ENCODE peak calls at places on chromosomes 6 and 20, in ten cellular contexts. One of them, this sample, is unnamed.

GRCh38 chr20:14879020-14879697 is 541.7 kb upstream of the FLRT3 start:
- DNase-seq in HCT116: peak
- DNase-seq in K562: no peak
- DNase-seq in PC-3: peak
- DNase-seq in neural progenitor cell: no peak
- DNase-seq in epithelial cell of esophagus: peak
- DNase-seq in CD8-positive, alpha-beta T cell: no peak
- DNase-seq in AG04449: peak
- DNase-seq in psoas muscle: no peak
- DNase-seq in upper lobe of right lung: no peak
- DNase-seq in this sample: peak

GRCh38 chr6:152531659-152532058 is 105.5 kb downstream of the SYNE1 start:
- DNase-seq in AG04449: no peak
- DNase-seq in PC-3: no peak
- DNase-seq in epithelial cell of esophagus: no peak
- DNase-seq in psoas muscle: no peak
- DNase-seq in upper lobe of right lung: no peak
- DNase-seq in HCT116: no peak
- DNase-seq in CD8-positive, alpha-beta T cell: no peak
- DNase-seq in K562: no peak
- DNase-seq in neural progenitor cell: no peak
- DNase-seq in this sample: no peak

GRCh38 chr20:57474816-57475215 is 50.1 kb downstream of the CTCFL start:
- DNase-seq in HCT116: no peak
- DNase-seq in PC-3: no peak
- DNase-seq in neural progenitor cell: no peak
- DNase-seq in AG04449: no peak
- DNase-seq in CD8-positive, alpha-beta T cell: no peak
- DNase-seq in upper lobe of right lung: peak
- DNase-seq in psoas muscle: no peak
- DNase-seq in K562: no peak
- DNase-seq in epithelial cell of esophagus: no peak
- DNase-seq in this sample: no peak

GRCh38 chr6:124470803-124471202 is 491.4 kb upstream of the RNF217 start:
- DNase-seq in epithelial cell of esophagus: no peak
- DNase-seq in psoas muscle: no peak
- DNase-seq in K562: no peak
- DNase-seq in HCT116: no peak
- DNase-seq in PC-3: no peak
- DNase-seq in neural progenitor cell: no peak
- DNase-seq in upper lobe of right lung: no peak
- DNase-seq in AG04449: no peak
- DNase-seq in CD8-positive, alpha-beta T cell: no peak
- DNase-seq in this sample: no peak

GRCh38 chr6:41594326-41594725 is 43.9 kb upstream of the MDFI start:
- DNase-seq in CD8-positive, alpha-beta T cell: no peak
- DNase-seq in psoas muscle: no peak
- DNase-seq in PC-3: no peak
- DNase-seq in K562: no peak
- DNase-seq in HCT116: no peak
- DNase-seq in AG04449: no peak
- DNase-seq in neural progenitor cell: no peak
- DNase-seq in epithelial cell of esophagus: no peak
- DNase-seq in upper lobe of right lung: no peak
- DNase-seq in this sample: no peak

GRCh38 chr6:301526-301925 is 9.2 kb downstream of the DUSP22 start:
- DNase-seq in upper lobe of right lung: no peak
- DNase-seq in AG04449: no peak
- DNase-seq in HCT116: no peak
- DNase-seq in epithelial cell of esophagus: no peak
- DNase-seq in psoas muscle: no peak
- DNase-seq in CD8-positive, alpha-beta T cell: no peak
- DNase-seq in PC-3: no peak
- DNase-seq in K562: no peak
- DNase-seq in neural progenitor cell: no peak
- DNase-seq in this sample: no peak

GRCh38 chr6:81997091-81997926 is 244.8 kb upstream of the TENT5A start:
- DNase-seq in K562: no peak
- DNase-seq in psoas muscle: no peak
- DNase-seq in neural progenitor cell: no peak
- DNase-seq in AG04449: peak
- DNase-seq in CD8-positive, alpha-beta T cell: no peak
- DNase-seq in upper lobe of right lung: no peak
- DNase-seq in PC-3: peak
- DNase-seq in HCT116: no peak
- DNase-seq in epithelial cell of esophagus: peak
- DNase-seq in this sample: peak

GRCh38 chr20:62856931-62857619 is 4.5 kb downstream of the TCFL5 start:
- DNase-seq in neural progenitor cell: no peak
- DNase-seq in CD8-positive, alpha-beta T cell: no peak
- DNase-seq in PC-3: peak
- DNase-seq in HCT116: no peak
- DNase-seq in AG04449: no peak
- DNase-seq in K562: no peak
- DNase-seq in upper lobe of right lung: no peak
- DNase-seq in epithelial cell of esophagus: peak
- DNase-seq in psoas muscle: no peak
- DNase-seq in this sample: no peak

GRCh38 chr6:4575724-4576123 is 200.5 kb upstream of the CDYL start:
- DNase-seq in psoas muscle: no peak
- DNase-seq in K562: no peak
- DNase-seq in CD8-positive, alpha-beta T cell: no peak
- DNase-seq in PC-3: no peak
- DNase-seq in AG04449: no peak
- DNase-seq in neural progenitor cell: peak
- DNase-seq in upper lobe of right lung: no peak
- DNase-seq in epithelial cell of esophagus: no peak
- DNase-seq in HCT116: no peak
- DNase-seq in this sample: peak

GRCh38 chr6:138559153-138559552 is 59.9 kb upstream of the NHSL1 start:
- DNase-seq in AG04449: no peak
- DNase-seq in epithelial cell of esophagus: no peak
- DNase-seq in K562: no peak
- DNase-seq in PC-3: no peak
- DNase-seq in CD8-positive, alpha-beta T cell: no peak
- DNase-seq in psoas muscle: no peak
- DNase-seq in HCT116: no peak
- DNase-seq in neural progenitor cell: no peak
- DNase-seq in upper lobe of right lung: no peak
- DNase-seq in this sample: no peak

GRCh38 chr6:144776031-144776819 is 491.1 kb downstream of the UTRN start:
- DNase-seq in AG04449: no peak
- DNase-seq in PC-3: no peak
- DNase-seq in epithelial cell of esophagus: no peak
- DNase-seq in psoas muscle: no peak
- DNase-seq in neural progenitor cell: no peak
- DNase-seq in HCT116: no peak
- DNase-seq in CD8-positive, alpha-beta T cell: no peak
- DNase-seq in upper lobe of right lung: no peak
- DNase-seq in K562: no peak
- DNase-seq in this sample: no peak

GRCh38 chr6:78513856-78514255 is 353.5 kb upstream of the IRAK1BP1 start:
- DNase-seq in epithelial cell of esophagus: peak
- DNase-seq in psoas muscle: no peak
- DNase-seq in HCT116: peak
- DNase-seq in neural progenitor cell: peak
- DNase-seq in CD8-positive, alpha-beta T cell: no peak
- DNase-seq in K562: no peak
- DNase-seq in upper lobe of right lung: no peak
- DNase-seq in AG04449: no peak
- DNase-seq in PC-3: no peak
- DNase-seq in this sample: no peak

DNA sequence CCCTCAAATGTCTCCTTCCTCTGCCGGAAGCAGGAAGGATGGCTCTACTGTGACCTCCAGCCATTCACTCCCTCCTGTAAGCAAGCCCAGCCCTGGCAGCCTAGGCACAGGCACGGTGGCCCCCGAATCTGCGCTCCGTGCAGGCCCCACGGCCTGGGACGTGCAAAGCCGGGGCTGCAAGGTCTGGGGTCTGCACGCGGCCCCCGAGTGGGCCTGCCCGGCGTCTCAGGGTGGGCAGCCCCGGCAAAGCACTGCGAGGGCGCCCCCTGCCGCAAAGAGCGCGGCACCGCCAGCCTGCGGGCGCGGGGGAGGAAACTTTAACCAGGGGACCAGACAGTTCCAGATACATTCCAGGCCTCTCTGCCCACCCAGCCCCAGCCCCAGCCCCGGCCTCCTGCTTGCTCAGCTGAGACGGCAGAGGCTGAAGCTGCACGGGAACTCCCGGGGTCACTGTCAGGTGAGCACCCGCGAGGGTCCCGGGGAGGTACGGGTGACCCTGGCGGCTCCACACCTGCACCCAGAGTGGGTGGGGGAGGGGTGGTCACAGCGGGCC is 98.8 kb downstream of the ASXL1 start:
- DNase-seq in AG04449: no peak
- DNase-seq in psoas muscle: peak
- DNase-seq in K562: no peak
- DNase-seq in epithelial cell of esophagus: no peak
- DNase-seq in neural progenitor cell: peak
- DNase-seq in upper lobe of right lung: no peak
- DNase-seq in HCT116: no peak
- DNase-seq in PC-3: peak
- DNase-seq in CD8-positive, alpha-beta T cell: no peak
- DNase-seq in this sample: peak
- H3K4me3 ChIP-seq in AG04449: peak
- H3K4me3 ChIP-seq in psoas muscle: peak
- H3K4me3 ChIP-seq in K562: no peak
- H3K4me3 ChIP-seq in epithelial cell of esophagus: peak
- H3K4me3 ChIP-seq in neural progenitor cell: peak
- H3K4me3 ChIP-seq in upper lobe of right lung: peak
- H3K4me3 ChIP-seq in HCT116: no peak
- H3K4me3 ChIP-seq in PC-3: peak
- H3K4me3 ChIP-seq in CD8-positive, alpha-beta T cell: no peak
- H3K4me3 ChIP-seq in this sample: peak

GRCh38 chr20:36091561-36092423 is 62.7 kb upstream of the EPB41L1 start:
- DNase-seq in upper lobe of right lung: no peak
- DNase-seq in HCT116: no peak
- DNase-seq in neural progenitor cell: peak
- DNase-seq in K562: no peak
- DNase-seq in psoas muscle: no peak
- DNase-seq in PC-3: peak
- DNase-seq in AG04449: no peak
- DNase-seq in CD8-positive, alpha-beta T cell: no peak
- DNase-seq in epithelial cell of esophagus: no peak
- DNase-seq in this sample: no peak
- H3K4me3 ChIP-seq in upper lobe of right lung: peak
- H3K4me3 ChIP-seq in HCT116: peak
- H3K4me3 ChIP-seq in neural progenitor cell: peak
- H3K4me3 ChIP-seq in K562: peak
- H3K4me3 ChIP-seq in psoas muscle: peak
- H3K4me3 ChIP-seq in PC-3: peak
- H3K4me3 ChIP-seq in AG04449: peak
- H3K4me3 ChIP-seq in CD8-positive, alpha-beta T cell: no peak
- H3K4me3 ChIP-seq in epithelial cell of esophagus: peak
- H3K4me3 ChIP-seq in this sample: peak

GRCh38 chr20:2800590-2801458 is at the start of gene CPXM1:
- DNase-seq in AG04449: no peak
- DNase-seq in CD8-positive, alpha-beta T cell: no peak
- DNase-seq in K562: peak
- DNase-seq in PC-3: no peak
- DNase-seq in psoas muscle: no peak
- DNase-seq in epithelial cell of esophagus: no peak
- DNase-seq in neural progenitor cell: peak
- DNase-seq in upper lobe of right lung: no peak
- DNase-seq in HCT116: no peak
- DNase-seq in this sample: no peak

GRCh38 chr20:2801459-2801728 is 967 bp upstream of the CPXM1 start:
- DNase-seq in CD8-positive, alpha-beta T cell: no peak
- DNase-seq in psoas muscle: no peak
- DNase-seq in PC-3: no peak
- DNase-seq in epithelial cell of esophagus: no peak
- DNase-seq in neural progenitor cell: peak
- DNase-seq in upper lobe of right lung: no peak
- DNase-seq in HCT116: no peak
- DNase-seq in AG04449: no peak
- DNase-seq in K562: no peak
- DNase-seq in this sample: no peak

GRCh38 chr20:2798814-2799213 is 1.6 kb downstream of the CPXM1 start:
- DNase-seq in HCT116: no peak
- DNase-seq in CD8-positive, alpha-beta T cell: no peak
- DNase-seq in AG04449: no peak
- DNase-seq in neural progenitor cell: peak
- DNase-seq in epithelial cell of esophagus: no peak
- DNase-seq in PC-3: no peak
- DNase-seq in K562: no peak
- DNase-seq in upper lobe of right lung: no peak
- DNase-seq in psoas muscle: no peak
- DNase-seq in this sample: peak

GRCh38 chr20:2799271-2799670 is 1.2 kb downstream of the CPXM1 start:
- DNase-seq in CD8-positive, alpha-beta T cell: no peak
- DNase-seq in psoas muscle: no peak
- DNase-seq in neural progenitor cell: peak
- DNase-seq in HCT116: no peak
- DNase-seq in upper lobe of right lung: no peak
- DNase-seq in PC-3: no peak
- DNase-seq in AG04449: no peak
- DNase-seq in epithelial cell of esophagus: no peak
- DNase-seq in K562: no peak
- DNase-seq in this sample: no peak

GRCh38 chr20:2799688-2800589 is 488 bp downstream of the CPXM1 start:
- DNase-seq in K562: no peak
- DNase-seq in neural progenitor cell: peak
- DNase-seq in upper lobe of right lung: no peak
- DNase-seq in PC-3: no peak
- DNase-seq in psoas muscle: no peak
- DNase-seq in AG04449: no peak
- DNase-seq in epithelial cell of esophagus: no peak
- DNase-seq in CD8-positive, alpha-beta T cell: no peak
- DNase-seq in HCT116: no peak
- DNase-seq in this sample: no peak
- H3K4me3 ChIP-seq in K562: no peak
- H3K4me3 ChIP-seq in neural progenitor cell: peak
- H3K4me3 ChIP-seq in upper lobe of right lung: peak
- H3K4me3 ChIP-seq in PC-3: no peak
- H3K4me3 ChIP-seq in psoas muscle: peak
- H3K4me3 ChIP-seq in AG04449: peak
- H3K4me3 ChIP-seq in epithelial cell of esophagus: no peak
- H3K4me3 ChIP-seq in CD8-positive, alpha-beta T cell: peak
- H3K4me3 ChIP-seq in HCT116: no peak
- H3K4me3 ChIP-seq in this sample: peak

DNA sequence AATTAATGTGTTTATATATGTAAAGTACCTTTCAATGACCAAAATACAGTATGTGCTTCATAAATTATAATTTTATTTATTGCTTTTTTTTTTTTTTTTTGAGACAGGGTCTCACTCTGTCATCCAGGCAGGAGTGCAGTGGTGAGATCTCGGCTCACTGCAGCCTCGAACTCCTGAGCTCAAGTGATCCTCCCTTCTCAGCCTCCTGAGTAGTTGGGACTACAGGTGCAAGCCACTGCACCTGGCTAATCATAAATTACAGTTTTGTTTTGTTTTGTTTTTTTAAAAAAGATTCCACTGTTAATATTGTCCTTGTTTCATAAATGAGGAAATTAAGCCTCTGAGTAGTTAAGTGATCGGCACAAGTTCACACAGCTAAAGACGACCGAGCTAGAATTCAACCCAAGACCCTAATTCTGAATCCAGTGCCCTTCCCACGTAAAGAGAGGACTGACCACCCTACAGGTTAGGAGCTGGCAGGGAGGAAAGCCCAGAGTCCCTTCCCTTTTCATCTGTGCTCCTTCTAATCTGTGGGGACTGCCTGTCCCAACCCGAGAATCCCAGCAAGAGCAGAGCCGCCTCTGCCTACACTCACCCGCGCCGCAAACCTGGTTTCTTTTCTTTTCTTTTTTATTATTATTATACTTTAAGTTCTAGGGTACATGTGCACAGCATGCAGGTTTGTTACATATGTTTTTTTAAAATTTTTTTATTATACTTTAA is 8.5 kb upstream of the GDF5 start:
- DNase-seq in neural progenitor cell: no peak
- DNase-seq in PC-3: no peak
- DNase-seq in K562: no peak
- DNase-seq in epithelial cell of esophagus: no peak
- DNase-seq in upper lobe of right lung: no peak
- DNase-seq in AG04449: no peak
- DNase-seq in CD8-positive, alpha-beta T cell: no peak
- DNase-seq in psoas muscle: no peak
- DNase-seq in HCT116: no peak
- DNase-seq in this sample: no peak
- H3K4me3 ChIP-seq in neural progenitor cell: peak
- H3K4me3 ChIP-seq in PC-3: peak
- H3K4me3 ChIP-seq in K562: no peak
- H3K4me3 ChIP-seq in epithelial cell of esophagus: no peak
- H3K4me3 ChIP-seq in upper lobe of right lung: peak
- H3K4me3 ChIP-seq in AG04449: no peak
- H3K4me3 ChIP-seq in CD8-positive, alpha-beta T cell: no peak
- H3K4me3 ChIP-seq in psoas muscle: peak
- H3K4me3 ChIP-seq in HCT116: no peak
- H3K4me3 ChIP-seq in this sample: no peak